ENCODE peak calls at places on chromosomes 5 and 9, in six cellular contexts. One of them, this sample, is unnamed.

GRCh38 chr9:101527066-101527465 is 6.6 kb upstream of the RNF20 start:
- DNase-seq in heart right ventricle: no peak
- DNase-seq in SK-N-SH: no peak
- DNase-seq in IMR-90: peak; percentile 54
- DNase-seq in SJSA1: no peak
- DNase-seq in suprapubic skin: no peak
- DNase-seq in this sample: no peak

GRCh38 chr9:127833555-127833954 is 20.9 kb downstream of the ENG start:
- DNase-seq in SK-N-SH: no peak
- DNase-seq in suprapubic skin: no peak
- DNase-seq in SJSA1: no peak
- DNase-seq in IMR-90: peak; percentile 55
- DNase-seq in heart right ventricle: no peak
- DNase-seq in this sample: no peak

GRCh38 chr9:113645972-113646241 is 182.4 kb downstream of the RGS3 start:
- DNase-seq in heart right ventricle: no peak
- DNase-seq in SJSA1: no peak
- DNase-seq in SK-N-SH: no peak
- DNase-seq in IMR-90: no peak
- DNase-seq in suprapubic skin: peak; percentile 5
- DNase-seq in this sample: no peak

GRCh38 chr5:140240987-140241706 is 61.8 kb downstream of the PFDN1 start:
- DNase-seq in suprapubic skin: peak; percentile 86
- DNase-seq in SK-N-SH: peak; percentile 85
- DNase-seq in heart right ventricle: peak; percentile 95
- DNase-seq in SJSA1: peak; percentile 89
- DNase-seq in IMR-90: peak; percentile 92
- DNase-seq in this sample: peak; percentile 85

GRCh38 chr5:44663991-44664710 is 144.6 kb upstream of the MRPS30 start:
- DNase-seq in IMR-90: no peak
- DNase-seq in heart right ventricle: no peak
- DNase-seq in SJSA1: no peak
- DNase-seq in suprapubic skin: no peak
- DNase-seq in SK-N-SH: no peak
- DNase-seq in this sample: no peak

GRCh38 chr9:942805-943580 is 33.5 kb upstream of the DMRT3 start:
- DNase-seq in suprapubic skin: no peak
- DNase-seq in SK-N-SH: no peak
- DNase-seq in heart right ventricle: no peak
- DNase-seq in SJSA1: no peak
- DNase-seq in IMR-90: no peak
- DNase-seq in this sample: no peak

GRCh38 chr5:135192351-135192750 is 158.3 kb upstream of the PITX1 start:
- DNase-seq in SJSA1: no peak
- DNase-seq in IMR-90: no peak
- DNase-seq in SK-N-SH: no peak
- DNase-seq in heart right ventricle: no peak
- DNase-seq in suprapubic skin: no peak
- DNase-seq in this sample: no peak

GRCh38 chr9:115057559-115057958 is 60.4 kb downstream of the TNC start:
- DNase-seq in heart right ventricle: no peak
- DNase-seq in suprapubic skin: no peak
- DNase-seq in IMR-90: peak; percentile 60
- DNase-seq in SJSA1: no peak
- DNase-seq in SK-N-SH: no peak
- DNase-seq in this sample: no peak

GRCh38 chr5:143536364-143536763 is 132.9 kb upstream of the NR3C1 start:
- DNase-seq in heart right ventricle: no peak
- DNase-seq in suprapubic skin: peak; percentile 55
- DNase-seq in IMR-90: peak; percentile 99
- DNase-seq in SK-N-SH: no peak
- DNase-seq in SJSA1: peak; percentile 75
- DNase-seq in this sample: no peak

GRCh38 chr9:21096172-21096900 is 18.6 kb upstream of the IFNB1 start:
- DNase-seq in SJSA1: peak; percentile 17
- DNase-seq in SK-N-SH: no peak
- DNase-seq in heart right ventricle: no peak
- DNase-seq in IMR-90: peak; percentile 61
- DNase-seq in suprapubic skin: no peak
- DNase-seq in this sample: no peak

GRCh38 chr5:135327429-135328127 is 71.5 kb downstream of the MACROH2A1 start:
- DNase-seq in SJSA1: no peak
- DNase-seq in SK-N-SH: no peak
- DNase-seq in heart right ventricle: no peak
- DNase-seq in IMR-90: no peak
- DNase-seq in suprapubic skin: peak; percentile 40
- DNase-seq in this sample: peak; percentile 75

GRCh38 chr9:115593587-115594091 is 475.7 kb upstream of the TNC start:
- DNase-seq in SK-N-SH: peak; percentile 48
- DNase-seq in IMR-90: peak; percentile 78
- DNase-seq in suprapubic skin: no peak
- DNase-seq in heart right ventricle: peak; percentile 18
- DNase-seq in SJSA1: peak; percentile 74
- DNase-seq in this sample: peak; percentile 78

GRCh38 chr9:88379352-88379751 is 8.9 kb upstream of the SPIN1 start:
- DNase-seq in SJSA1: no peak
- DNase-seq in IMR-90: no peak
- DNase-seq in SK-N-SH: no peak
- DNase-seq in suprapubic skin: no peak
- DNase-seq in heart right ventricle: no peak
- DNase-seq in this sample: no peak

GRCh38 chr5:58019614-58020013 is 440.3 kb downstream of the PLK2 start:
- DNase-seq in SK-N-SH: no peak
- DNase-seq in heart right ventricle: peak; percentile 70
- DNase-seq in IMR-90: no peak
- DNase-seq in suprapubic skin: no peak
- DNase-seq in SJSA1: no peak
- DNase-seq in this sample: peak; percentile 0

GRCh38 chr5:57960569-57960968 is 478.0 kb upstream of the ACTBL2 start:
- DNase-seq in suprapubic skin: no peak
- DNase-seq in heart right ventricle: no peak
- DNase-seq in SK-N-SH: no peak
- DNase-seq in SJSA1: no peak
- DNase-seq in IMR-90: no peak
- DNase-seq in this sample: no peak

GRCh38 chr5:7837401-7837800 is 13.5 kb downstream of the CFAP90 start:
- DNase-seq in suprapubic skin: no peak
- DNase-seq in SJSA1: no peak
- DNase-seq in SK-N-SH: no peak
- DNase-seq in heart right ventricle: no peak
- DNase-seq in IMR-90: no peak
- DNase-seq in this sample: no peak

GRCh38 chr9:83538172-83538889 is at the start of gene FRMD3:
- DNase-seq in SK-N-SH: peak; percentile 91
- DNase-seq in SJSA1: peak; percentile 92
- DNase-seq in IMR-90: peak; percentile 16
- DNase-seq in heart right ventricle: peak; percentile 88
- DNase-seq in suprapubic skin: peak; percentile 77
- DNase-seq in this sample: peak; percentile 94

GRCh38 chr5:151825445-151825844 is 53.7 kb downstream of the G3BP1 start:
- DNase-seq in heart right ventricle: peak; percentile 70
- DNase-seq in IMR-90: peak; percentile 69
- DNase-seq in SJSA1: peak; percentile 57
- DNase-seq in suprapubic skin: no peak
- DNase-seq in SK-N-SH: peak; percentile 64
- DNase-seq in this sample: peak; percentile 51

GRCh38 chr5:52861368-52861767 is 73.7 kb downstream of the ITGA1 start:
- DNase-seq in SK-N-SH: no peak
- DNase-seq in suprapubic skin: no peak
- DNase-seq in IMR-90: no peak
- DNase-seq in SJSA1: no peak
- DNase-seq in heart right ventricle: no peak
- DNase-seq in this sample: no peak

GRCh38 chr9:90014421-90014820 is 409.6 kb downstream of the GADD45G start:
- DNase-seq in SJSA1: no peak
- DNase-seq in IMR-90: no peak
- DNase-seq in SK-N-SH: no peak
- DNase-seq in suprapubic skin: no peak
- DNase-seq in heart right ventricle: no peak
- DNase-seq in this sample: no peak

GRCh38 chr5:179302499-179303185 is 42.6 kb downstream of the ADAMTS2 start:
- DNase-seq in suprapubic skin: peak; percentile 53
- DNase-seq in IMR-90: no peak
- DNase-seq in SK-N-SH: no peak
- DNase-seq in heart right ventricle: no peak
- DNase-seq in SJSA1: no peak
- DNase-seq in this sample: no peak

GRCh38 chr5:76715734-76716455 is at the start of gene F2R:
- DNase-seq in heart right ventricle: peak; percentile 72
- DNase-seq in SK-N-SH: peak; percentile 94
- DNase-seq in SJSA1: peak; percentile 83
- DNase-seq in IMR-90: peak; percentile 70
- DNase-seq in suprapubic skin: peak; percentile 76
- DNase-seq in this sample: peak; percentile 83

GRCh38 chr5:67292201-67292940 is 95.8 kb upstream of the CD180 start:
- DNase-seq in heart right ventricle: no peak
- DNase-seq in SJSA1: no peak
- DNase-seq in IMR-90: no peak
- DNase-seq in SK-N-SH: no peak
- DNase-seq in suprapubic skin: no peak
- DNase-seq in this sample: no peak

GRCh38 chr5:67289763-67290521 is 93.3 kb upstream of the CD180 start:
- DNase-seq in suprapubic skin: no peak
- DNase-seq in SJSA1: no peak
- DNase-seq in SK-N-SH: no peak
- DNase-seq in heart right ventricle: peak; percentile 23
- DNase-seq in IMR-90: no peak
- DNase-seq in this sample: no peak

GRCh38 chr5:67291671-67292070 is 95.1 kb upstream of the CD180 start:
- DNase-seq in IMR-90: no peak
- DNase-seq in suprapubic skin: no peak
- DNase-seq in heart right ventricle: no peak
- DNase-seq in SK-N-SH: no peak
- DNase-seq in SJSA1: no peak
- DNase-seq in this sample: no peak

GRCh38 chr5:67290620-67291019 is 94.0 kb upstream of the CD180 start:
- DNase-seq in heart right ventricle: no peak
- DNase-seq in SJSA1: no peak
- DNase-seq in suprapubic skin: no peak
- DNase-seq in SK-N-SH: no peak
- DNase-seq in IMR-90: no peak
- DNase-seq in this sample: no peak

DNA sequence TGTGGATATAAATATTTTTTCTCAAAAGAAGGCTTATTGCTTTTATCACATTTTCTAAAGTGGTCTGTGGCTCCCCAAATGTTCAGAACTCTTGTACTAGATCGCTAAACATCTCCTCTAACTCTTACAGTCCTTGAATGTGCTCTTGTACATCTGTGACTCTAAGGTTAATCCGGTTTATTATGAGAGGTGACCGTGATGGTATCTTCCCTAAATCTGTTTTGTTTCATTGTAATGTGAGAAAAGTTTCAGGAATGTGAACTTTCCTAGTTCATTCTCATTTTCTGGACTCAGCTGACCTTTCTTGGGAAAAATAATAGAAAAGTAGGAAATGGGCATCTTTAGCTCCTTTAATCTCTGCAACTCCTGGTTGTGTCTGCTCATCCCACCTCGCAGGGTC is 94.5 kb upstream of the CD180 start:
- DNase-seq in SK-N-SH: no peak
- DNase-seq in heart right ventricle: no peak
- DNase-seq in IMR-90: no peak
- DNase-seq in suprapubic skin: no peak
- DNase-seq in SJSA1: no peak
- DNase-seq in this sample: no peak
- H3K27ac ChIP-seq in SK-N-SH: no peak overlapping the region
- H3K27ac ChIP-seq in heart right ventricle: no peak overlapping the region
- H3K27ac ChIP-seq in IMR-90: no peak overlapping the region
- H3K27ac ChIP-seq in suprapubic skin: peak overlapping the region; percentile 38
- H3K27ac ChIP-seq in SJSA1: no peak overlapping the region
- H3K27ac ChIP-seq in this sample: no peak overlapping the region

GRCh38 chr9:137165250-137165836 is 4.5 kb downstream of the LRRC26 start:
- DNase-seq in SK-N-SH: no peak
- DNase-seq in suprapubic skin: no peak
- DNase-seq in SJSA1: no peak
- DNase-seq in IMR-90: no peak
- DNase-seq in heart right ventricle: no peak
- DNase-seq in this sample: no peak
- H3K27me3 ChIP-seq in SK-N-SH: peaks cover 37% of the 10 kb centered on the region
- H3K27me3 ChIP-seq in suprapubic skin: peaks cover 100% of the 10 kb centered on the region
- H3K27me3 ChIP-seq in SJSA1: peaks cover 91% of the 10 kb centered on the region
- H3K27me3 ChIP-seq in IMR-90: peaks cover 90% of the 10 kb centered on the region
- H3K27me3 ChIP-seq in heart right ventricle: peaks cover 93% of the 10 kb centered on the region
- H3K27me3 ChIP-seq in this sample: peaks cover 36% of the 10 kb centered on the region

GRCh38 chr9:124657526-124657925 is 113.6 kb downstream of the NR6A1 start:
- DNase-seq in IMR-90: no peak
- DNase-seq in suprapubic skin: no peak
- DNase-seq in SK-N-SH: no peak
- DNase-seq in heart right ventricle: no peak
- DNase-seq in SJSA1: peak; percentile 6
- DNase-seq in this sample: no peak
- H3K27ac ChIP-seq in IMR-90: peak overlapping the region; percentile 33
- H3K27ac ChIP-seq in suprapubic skin: no peak overlapping the region
- H3K27ac ChIP-seq in SK-N-SH: peak overlapping the region; percentile 97
- H3K27ac ChIP-seq in heart right ventricle: peak overlapping the region; percentile 84
- H3K27ac ChIP-seq in SJSA1: peak overlapping the region; percentile 55
- H3K27ac ChIP-seq in this sample: peak overlapping the region; percentile 98

GRCh38 chr9:120412425-120412951 is 167.5 kb downstream of the CDK5RAP2 start:
- DNase-seq in IMR-90: peak; percentile 89
- DNase-seq in SK-N-SH: no peak
- DNase-seq in SJSA1: no peak
- DNase-seq in heart right ventricle: no peak
- DNase-seq in suprapubic skin: no peak
- DNase-seq in this sample: no peak

GRCh38 chr9:120413121-120414048 is 166.6 kb downstream of the CDK5RAP2 start:
- DNase-seq in suprapubic skin: no peak
- DNase-seq in SJSA1: no peak
- DNase-seq in IMR-90: no peak
- DNase-seq in SK-N-SH: peak; percentile 46
- DNase-seq in heart right ventricle: no peak
- DNase-seq in this sample: no peak

GRCh38 chr9:120411862-120412424 is 168.0 kb downstream of the CDK5RAP2 start:
- DNase-seq in IMR-90: no peak
- DNase-seq in suprapubic skin: no peak
- DNase-seq in SK-N-SH: no peak
- DNase-seq in heart right ventricle: no peak
- DNase-seq in SJSA1: no peak
- DNase-seq in this sample: no peak

GRCh38 chr9:120418315-120418714 is 161.7 kb downstream of the CDK5RAP2 start:
- DNase-seq in heart right ventricle: no peak
- DNase-seq in SJSA1: no peak
- DNase-seq in SK-N-SH: no peak
- DNase-seq in IMR-90: no peak
- DNase-seq in suprapubic skin: no peak
- DNase-seq in this sample: no peak

DNA sequence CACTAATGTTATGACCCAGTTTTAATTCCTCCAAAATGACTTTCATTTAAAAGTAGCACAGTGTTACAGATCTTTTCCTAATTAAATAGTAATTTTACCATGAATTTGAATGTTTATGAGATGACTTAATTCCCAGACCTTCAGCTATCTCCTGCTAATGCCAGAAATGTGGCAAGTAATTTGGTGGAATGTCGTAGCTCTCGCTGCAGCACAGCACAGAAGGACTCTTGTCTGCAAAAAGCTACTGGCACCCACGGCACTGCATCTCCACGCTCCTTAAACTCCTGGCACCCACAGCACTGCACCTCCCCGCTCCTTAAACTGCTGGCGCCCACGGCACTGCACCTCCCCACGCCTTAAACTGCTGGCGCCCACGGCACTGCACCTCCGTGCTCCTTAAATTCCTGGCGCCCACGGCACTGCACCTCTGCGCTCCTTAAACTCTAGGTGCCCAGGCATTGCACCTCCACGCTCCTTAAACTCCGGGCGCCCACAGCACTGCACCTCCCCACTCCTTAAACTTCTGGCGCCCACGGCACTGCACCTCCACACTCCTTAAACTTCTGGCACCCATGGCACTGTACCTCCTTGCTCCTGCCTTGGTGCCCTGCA is 163.0 kb downstream of the CDK5RAP2 start:
- DNase-seq in heart right ventricle: no peak
- DNase-seq in IMR-90: no peak
- DNase-seq in suprapubic skin: no peak
- DNase-seq in SJSA1: no peak
- DNase-seq in SK-N-SH: no peak
- DNase-seq in this sample: no peak
- H3K27me3 ChIP-seq in heart right ventricle: no peaks in the 10 kb centered on the region
- H3K27me3 ChIP-seq in IMR-90: no peaks in the 10 kb centered on the region
- H3K27me3 ChIP-seq in suprapubic skin: no peaks in the 10 kb centered on the region
- H3K27me3 ChIP-seq in SJSA1: no peaks in the 10 kb centered on the region
- H3K27me3 ChIP-seq in SK-N-SH: no peaks in the 10 kb centered on the region
- H3K27me3 ChIP-seq in this sample: no peaks in the 10 kb centered on the region

This sample was measured in SJCRH30.